ENCODE peak calls at places on chromosomes 3 and 15, in four cellular contexts. D, P, U and T are unnamed samples.

GRCh38 chr3:45125550-45126026 is 20.6 kb downstream of the CDCP1 start:
- DNase-seq in D (no peak), U (no peak), P (no peak), T (no peak)

GRCh38 chr3:64627471-64628321 is 60.1 kb downstream of the ADAMTS9 start:
- DNase-seq in U (no peak), D (no peak), P (no peak), T (no peak)

GRCh38 chr15:25175789-25176615 is 221.2 kb downstream of the SNRPN start:
- DNase-seq in D (no peak), U (no peak), P (no peak), T (peak)

GRCh38 chr15:73190189-73190601 is 137.9 kb downstream of the NEO1 start:
- DNase-seq in P (peak), U (peak), D (no peak), T (no peak)

GRCh38 chr3:130341882-130342281 is 3.6 kb upstream of the COL6A5 start:
- DNase-seq in D (no peak), U (no peak), P (no peak), T (no peak)

GRCh38 chr15:64923546-64923945 is 11.8 kb downstream of the ANKDD1A start:
- DNase-seq in D (no peak), P (no peak), U (no peak), T (no peak)

GRCh38 chr3:172466553-172467130 is 18.4 kb upstream of the GHSR start:
- DNase-seq in D (no peak), U (no peak), P (no peak), T (no peak)

GRCh38 chr3:154060606-154061380 is 60.4 kb upstream of the ARHGEF26 start:
- DNase-seq in P (peak), U (peak), D (no peak), T (no peak)

GRCh38 chr15:31571676-31572075 is 245.0 kb downstream of the KLF13 start:
- DNase-seq in D (no peak), U (no peak), P (no peak), T (no peak)

DNA sequence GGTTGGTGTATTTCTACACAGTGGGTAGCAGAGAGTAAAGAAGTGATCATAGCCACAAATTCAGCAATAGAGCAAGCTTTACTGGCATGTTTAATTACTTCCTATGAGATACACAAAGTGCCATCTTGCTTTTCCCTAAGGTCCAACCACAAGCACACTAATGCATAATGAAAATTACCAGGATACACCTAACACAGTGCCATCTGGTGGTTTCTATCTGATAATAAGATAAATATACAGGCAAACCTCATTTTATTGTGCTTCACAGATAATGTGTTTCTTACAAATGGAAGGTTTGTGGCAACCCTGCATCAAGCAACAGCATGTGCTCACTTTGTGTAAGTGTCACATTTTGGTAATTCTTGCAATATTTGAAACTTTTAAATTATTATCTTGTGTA is 223.0 kb downstream of the NSUN3 start:
- DNase-seq in P (no peak), U (peak), D (no peak), T (no peak)
- TF ChIP-seq CTCF in P (peak), U (peak), D (peak), T (no peak)

DNA sequence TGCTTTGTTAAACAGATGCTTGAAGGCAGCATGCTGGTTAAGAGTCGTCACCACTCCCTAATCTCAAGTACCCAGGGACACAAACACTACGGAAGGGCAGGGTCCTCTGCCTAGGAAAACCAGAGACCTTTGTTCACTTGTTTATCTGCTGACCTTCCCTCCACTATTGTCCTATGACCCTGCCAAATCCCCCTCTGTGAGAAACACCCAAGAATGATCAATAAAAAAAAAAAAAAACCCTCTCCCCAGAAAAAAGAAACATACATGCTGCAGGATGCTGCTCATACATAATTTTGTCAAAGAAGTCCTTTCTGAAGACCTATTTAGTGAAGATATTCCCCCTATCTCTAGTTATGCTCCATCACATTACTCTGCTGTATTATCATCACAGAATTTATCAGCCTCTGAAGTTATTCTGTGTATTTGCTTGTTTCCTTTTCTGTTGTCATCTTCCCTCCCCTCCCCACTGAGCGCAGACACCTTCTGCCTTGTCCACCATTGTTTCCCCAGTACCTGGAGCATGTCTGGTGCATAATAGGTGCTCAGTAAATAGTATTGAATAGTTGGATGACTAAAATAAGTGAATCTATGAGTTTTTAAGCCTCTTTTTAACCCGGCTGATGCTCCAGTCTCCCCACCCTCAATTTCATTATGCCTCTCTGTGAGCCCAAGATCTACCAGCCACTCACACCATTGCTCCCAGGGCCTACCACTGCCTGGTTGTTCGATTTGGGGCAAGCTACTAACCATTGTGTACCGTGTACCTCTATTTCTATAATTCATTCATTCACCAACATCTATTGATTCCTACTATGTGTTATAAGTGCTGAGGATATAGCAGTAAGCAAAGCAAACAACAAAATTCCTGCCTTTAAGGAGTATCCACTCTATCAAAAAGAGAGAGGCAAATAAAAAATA is 4.0 kb upstream of the TM4SF1 start:
- DNase-seq in P (no peak), D (no peak), U (no peak), T (no peak)
- H3K4me3 ChIP-seq in P (no peak), D (no peak), U (no peak), T (no peak)

DNA sequence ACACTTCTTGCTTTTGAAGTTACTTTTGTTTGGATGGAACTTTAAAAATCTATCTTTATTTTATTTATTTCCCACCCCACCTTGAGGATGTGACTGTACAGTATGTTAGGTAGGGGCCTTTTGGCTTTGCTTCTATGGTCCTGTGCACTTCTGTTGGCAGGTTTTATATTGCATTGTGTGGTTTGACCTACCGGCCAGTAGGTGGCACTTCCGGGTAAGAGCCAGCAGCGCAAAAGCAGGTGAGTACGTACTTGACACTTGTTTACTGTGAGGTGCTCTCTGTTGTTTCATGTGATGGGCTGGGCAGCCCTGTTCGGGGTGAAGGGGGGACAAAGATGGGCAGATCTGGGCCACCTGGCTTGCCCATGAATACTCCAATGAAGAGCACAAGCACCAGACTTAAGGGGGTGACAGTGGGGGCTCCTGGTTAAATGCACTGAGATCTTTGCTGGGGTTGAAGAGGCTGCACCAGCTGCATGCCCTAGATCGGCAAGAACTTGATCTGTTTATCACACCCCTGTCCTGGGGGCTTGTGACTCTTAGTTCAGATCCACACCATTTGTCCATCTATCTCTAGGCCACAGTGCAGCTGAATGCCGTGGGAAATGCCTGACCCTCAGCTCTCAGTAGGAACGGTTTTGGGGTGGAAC is 131.6 kb downstream of the NLGN1 start:
- DNase-seq in U (no peak), D (no peak), P (peak), T (no peak)
- TF ChIP-seq CTCF in U (peak), D (peak), P (no peak), T (no peak)

GRCh38 chr15:91852741-91853500 is 587 bp upstream of the SLCO3A1 start:
- DNase-seq in D (no peak), P (peak), U (peak), T (peak)

GRCh38 chr15:91855684-91856553 is 2.4 kb downstream of the SLCO3A1 start:
- DNase-seq in D (no peak), P (no peak), U (no peak), T (no peak)

GRCh38 chr15:91855241-91855640 is 1.7 kb downstream of the SLCO3A1 start:
- DNase-seq in P (no peak), D (no peak), U (no peak), T (no peak)

GRCh38 chr15:91853501-91853967 is at the start of gene SLCO3A1:
- DNase-seq in U (peak), P (peak), D (no peak), T (no peak)

GRCh38 chr15:91853968-91854943 is 748 bp downstream of the SLCO3A1 start:
- DNase-seq in D (no peak), U (peak), P (peak), T (peak)
- H3K4me3 ChIP-seq in D (peak), U (peak), P (peak), T (peak)

GRCh38 chr3:34969513-34969912 is 669.8 kb upstream of the ARPP21 start:
- DNase-seq in D (no peak), P (no peak), U (no peak), T (no peak)
- TF ChIP-seq CTCF in D (no peak), P (no peak), U (no peak), T (no peak)

GRCh38 chr3:12438318-12438717 is 46.0 kb upstream of the TSEN2 start:
- DNase-seq in P (no peak), D (no peak), U (no peak), T (no peak)

GRCh38 chr3:12439161-12439560 is 45.1 kb upstream of the TSEN2 start:
- DNase-seq in U (no peak), D (no peak), P (no peak), T (no peak)

GRCh38 chr3:12437223-12437605 is 47.1 kb upstream of the TSEN2 start:
- DNase-seq in D (no peak), U (no peak), P (no peak), T (no peak)

GRCh38 chr3:12437861-12438260 is 46.4 kb upstream of the TSEN2 start:
- DNase-seq in P (no peak), D (no peak), U (no peak), T (no peak)

GRCh38 chr3:12436514-12437222 is 47.6 kb upstream of the TSEN2 start:
- DNase-seq in U (peak), D (no peak), P (peak), T (no peak)
- H3K4me3 ChIP-seq in U (no peak), D (no peak), P (peak), T (no peak)

DNA sequence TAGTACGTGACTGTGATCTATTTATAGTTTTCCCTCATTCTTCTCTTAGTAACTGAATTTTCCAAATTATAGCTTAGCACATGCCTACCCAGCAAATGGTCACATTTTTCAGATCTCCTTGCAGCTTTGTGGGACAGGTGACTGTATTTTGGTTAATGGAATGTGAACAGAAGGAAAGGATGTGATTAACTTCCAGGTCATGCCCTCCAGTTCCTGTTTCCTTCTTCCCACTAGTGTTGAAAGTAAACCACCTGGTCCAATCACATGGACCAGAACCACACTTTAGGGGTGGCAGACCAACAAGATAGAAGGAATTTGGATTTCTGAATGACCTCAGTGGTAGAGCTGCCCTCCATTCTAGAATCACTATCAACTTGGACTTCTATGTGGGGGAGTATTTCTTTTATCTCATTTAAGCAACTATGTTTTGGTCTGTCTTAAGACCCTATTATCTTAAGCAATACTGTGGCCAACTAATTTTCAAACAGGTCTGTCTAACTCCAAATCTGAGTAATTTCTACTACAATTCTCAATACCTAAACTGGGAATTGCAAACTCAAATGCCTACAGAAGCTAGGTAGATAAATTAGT is 76.0 kb upstream of the TSC22D2 start:
- DNase-seq in U (no peak), P (no peak), D (no peak), T (no peak)
- TF ChIP-seq CTCF in U (no peak), P (no peak), D (no peak), T (no peak)

GRCh38 chr3:63097396-63097795 is 180.7 kb upstream of the SYNPR start:
- DNase-seq in P (no peak), D (no peak), U (no peak), T (no peak)
- H3K4me3 ChIP-seq in P (no peak), D (no peak), U (no peak), T (no peak)